ENCODE peak calls at places on chromosomes 3 and 15, in nine cellular contexts. D, T, L, N, H, P, J, B and A are unnamed samples. For H3K4me1, the result is how much of the 10 kb centered on the place peaks cover.

GRCh38 chr3:30167511-30168135 is 438.8 kb upstream of the TGFBR2 start:
- DNase-seq in D (no peak), T (no peak), L (no peak), N (no peak), H (no peak), P (no peak), J (no peak), B (no peak), A (no peak)

GRCh38 chr3:120399372-120399771 is 50.2 kb upstream of the LRRC58 start:
- DNase-seq in D (no peak), T (no peak), L (no peak), N (no peak), H (no peak), P (no peak), J (no peak), B (no peak), A (no peak)

GRCh38 chr3:101195951-101196713 is 124.2 kb downstream of the IMPG2 start:
- DNase-seq in D (no peak), T (no peak), L (no peak), N (peak), H (peak), P (no peak), J (no peak), B (peak), A (no peak)

GRCh38 chr15:71133734-71134464 is 18.6 kb downstream of the THSD4 start:
- DNase-seq in D (no peak), T (no peak), L (peak), N (no peak), H (no peak), P (peak), J (no peak), B (no peak), A (no peak)

GRCh38 chr15:90645873-90646605 is 71.1 kb upstream of the BLM start:
- DNase-seq in D (no peak), T (peak), L (no peak), N (no peak), H (no peak), P (no peak), J (peak), B (no peak), A (no peak)

GRCh38 chr3:42843730-42844713 is 31.7 kb downstream of the CYP8B1 start:
- DNase-seq in D (no peak), T (peak), L (no peak), N (peak), H (no peak), P (no peak), J (no peak), B (no peak), A (no peak)

GRCh38 chr15:78811124-78811824 is at the start of gene ADAMTS7:
- DNase-seq in D (no peak), T (peak), L (peak), N (peak), H (peak), P (peak), J (peak), B (no peak), A (no peak)

GRCh38 chr3:126472277-126473006 is 3.2 kb downstream of the ZXDC start:
- DNase-seq in D (no peak), T (peak), L (peak), N (peak), H (no peak), P (no peak), J (peak), B (no peak), A (peak)

GRCh38 chr3:143119974-143120715 is 574 bp downstream of the CHST2 start:
- DNase-seq in D (peak), T (no peak), L (no peak), N (peak), H (peak), P (peak), J (peak), B (peak), A (no peak)

GRCh38 chr3:112126501-112126900 is 6.5 kb downstream of the GCSAM start:
- DNase-seq in D (no peak), T (no peak), L (no peak), N (peak), H (peak), P (no peak), J (no peak), B (no peak), A (no peak)

GRCh38 chr3:484302-484701 is 287.7 kb downstream of the CHL1 start:
- DNase-seq in D (no peak), T (no peak), L (no peak), N (peak), H (no peak), P (no peak), J (no peak), B (no peak), A (no peak)

GRCh38 chr3:114887806-114888205 is 259.3 kb downstream of the ZBTB20 start:
- DNase-seq in D (no peak), T (no peak), L (no peak), N (no peak), H (no peak), P (no peak), J (no peak), B (no peak), A (no peak)

GRCh38 chr15:94691169-94691568 is 459.8 kb downstream of the MCTP2 start:
- DNase-seq in D (no peak), T (no peak), L (no peak), N (no peak), H (no peak), P (no peak), J (no peak), B (peak), A (no peak)

GRCh38 chr15:77014137-77015081 is 19.5 kb downstream of the PSTPIP1 start:
- DNase-seq in D (no peak), T (no peak), L (no peak), N (no peak), H (no peak), P (no peak), J (peak), B (no peak), A (no peak)

GRCh38 chr3:23760871-23761373 is 44.8 kb upstream of the UBE2E1 start:
- DNase-seq in D (no peak), T (no peak), L (no peak), N (no peak), H (peak), P (no peak), J (no peak), B (no peak), A (no peak)

GRCh38 chr15:96028620-96029019 is 301.9 kb upstream of the NR2F2 start:
- DNase-seq in D (no peak), T (no peak), L (no peak), N (no peak), H (no peak), P (no peak), J (no peak), B (no peak), A (no peak)

GRCh38 chr15:75672111-75672602 is 24.4 kb downstream of the SNX33 start:
- DNase-seq in D (no peak), T (peak), L (no peak), N (peak), H (no peak), P (no peak), J (no peak), B (no peak), A (no peak)

GRCh38 chr3:188196232-188196990 is 42.5 kb downstream of the LPP start:
- DNase-seq in D (peak), T (no peak), L (no peak), N (no peak), H (no peak), P (no peak), J (no peak), B (no peak), A (no peak)

GRCh38 chr3:198108756-198109155 is 148.7 kb downstream of the LMLN start:
- DNase-seq in D (no peak), T (no peak), L (no peak), N (no peak), H (no peak), P (no peak), J (no peak), B (no peak), A (no peak)

GRCh38 chr15:67373971-67374370 is 119.4 kb downstream of the IQCH start:
- DNase-seq in D (no peak), T (no peak), L (no peak), N (no peak), H (no peak), P (no peak), J (no peak), B (no peak), A (no peak)

GRCh38 chr3:151774910-151775309 is 39.0 kb upstream of the AADAC start:
- DNase-seq in D (no peak), T (no peak), L (no peak), N (no peak), H (no peak), P (no peak), J (no peak), B (no peak), A (no peak)
- H3K27ac ChIP-seq in D (no peak), T (no peak), L (no peak), N (no peak), H (no peak), P (no peak), J (no peak), B (no peak), A (no peak)

DNA sequence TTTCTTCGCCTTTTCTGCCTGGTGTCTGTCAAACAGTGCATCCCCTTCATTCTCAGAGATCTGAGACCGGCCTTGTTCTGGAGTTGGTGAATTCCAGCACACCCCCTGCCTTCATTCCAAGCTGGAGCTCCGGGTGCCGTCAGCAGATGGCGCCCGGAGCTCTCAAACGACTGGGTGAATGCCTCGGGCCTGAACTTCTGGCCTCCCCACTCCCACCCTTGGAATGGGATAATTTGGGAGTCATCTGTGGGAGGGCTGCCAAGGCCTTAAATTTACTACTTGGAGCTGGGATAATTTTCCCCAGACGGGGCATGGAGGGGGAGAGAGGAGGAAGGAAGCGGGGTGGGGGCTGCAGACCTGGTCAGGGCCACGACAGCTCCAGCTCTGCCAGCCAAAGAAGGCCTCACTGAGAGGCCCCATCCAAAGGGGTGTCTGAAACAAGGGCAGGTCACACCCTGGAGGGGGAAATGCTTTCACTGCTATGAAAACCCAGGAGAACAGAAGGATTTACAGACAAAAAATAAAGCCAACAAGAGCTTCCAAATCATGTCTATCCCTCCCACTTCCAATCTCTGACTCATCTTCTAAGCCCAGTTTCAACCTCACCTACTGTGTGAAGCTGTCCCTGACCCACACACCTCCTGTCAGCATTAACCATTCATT is 187.9 kb downstream of the OPA1 start:
- DNase-seq in D (peak), T (peak), L (peak), N (peak), H (peak), P (peak), J (peak), B (no peak), A (no peak)
- H3K4me1 ChIP-seq in D (under half), T (under half), L (under half), N (under half), H (under half), P (under half), J (under half), B (under half), A (under half)

DNA sequence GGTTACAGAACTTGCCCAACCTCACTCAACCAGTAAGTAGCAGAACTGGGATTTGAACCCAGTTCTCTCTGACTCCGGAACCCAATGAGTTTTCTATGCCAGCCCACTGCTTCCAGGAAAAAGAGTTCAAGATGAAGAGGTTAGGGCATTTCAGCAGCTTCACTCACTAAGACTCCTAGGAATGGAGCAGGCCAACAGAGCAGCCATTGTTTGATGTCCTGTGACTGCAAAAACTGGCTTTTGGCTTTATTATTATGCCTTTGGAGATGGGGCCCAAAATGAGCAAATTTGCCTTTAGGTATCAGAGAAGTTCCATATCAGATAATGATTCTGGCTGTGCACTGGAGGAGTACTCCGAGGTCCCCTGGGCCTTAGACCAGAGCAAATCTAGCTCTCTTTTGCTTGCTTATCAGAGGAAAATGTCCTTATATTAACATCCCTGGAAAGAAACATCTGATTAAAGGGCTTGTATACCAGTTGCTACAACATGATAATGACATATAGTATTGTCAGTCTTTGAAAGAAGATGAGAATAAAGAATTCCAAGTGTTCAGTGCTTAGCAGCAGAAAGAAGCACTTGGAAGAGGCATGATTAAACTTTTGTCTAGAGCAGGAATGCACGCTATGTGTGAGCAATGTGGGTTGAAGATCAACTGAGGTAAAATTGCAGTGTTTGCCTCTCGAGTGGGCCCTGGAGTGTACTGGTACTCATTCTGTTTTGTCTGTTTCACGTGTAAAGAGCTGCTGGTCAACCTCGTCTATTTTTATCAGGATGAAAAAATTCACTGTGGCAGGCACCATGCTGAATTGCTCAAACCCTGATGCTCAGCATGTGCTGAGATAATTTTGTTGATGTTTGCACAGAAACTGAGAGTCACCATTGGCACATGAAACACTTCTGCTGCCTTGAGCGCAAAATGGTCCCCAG is 21.8 kb upstream of the KLHL24 start:
- DNase-seq in D (no peak), T (no peak), L (no peak), N (peak), H (no peak), P (no peak), J (no peak), B (no peak), A (no peak)
- H3K27ac ChIP-seq in D (no peak), T (no peak), L (no peak), N (no peak), H (no peak), P (peak), J (no peak), B (no peak), A (no peak)

GRCh38 chr15:63051701-63052066 is 9.1 kb downstream of the TPM1 start:
- DNase-seq in D (no peak), T (no peak), L (no peak), N (no peak), H (no peak), P (no peak), J (no peak), B (no peak), A (no peak)
- H3K4me1 ChIP-seq in D (half or more), T (half or more), L (half or more), N (half or more), H (under half), P (half or more), J (half or more), B (half or more), A (half or more)

DNA sequence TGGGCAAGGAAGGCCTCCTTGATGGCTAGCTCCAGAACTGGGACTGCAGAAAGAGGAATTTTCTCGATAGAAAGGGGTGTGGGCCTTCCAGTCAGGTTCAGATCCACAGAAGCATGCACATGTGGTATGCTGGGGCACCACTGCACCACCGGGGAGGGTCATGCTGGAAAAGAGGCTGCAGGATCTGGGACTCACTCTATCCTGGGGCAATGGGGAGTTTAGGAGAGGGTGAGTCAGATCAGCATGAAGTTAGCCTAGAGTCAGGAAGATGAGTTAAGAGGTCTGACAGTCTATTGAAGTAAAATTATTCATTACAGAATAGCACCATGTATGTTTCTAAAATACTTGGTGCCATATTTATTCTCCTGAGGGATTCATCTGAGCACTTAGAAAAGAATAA is 130.2 kb upstream of the TOPAZ1 start:
- DNase-seq in D (no peak), T (no peak), L (no peak), N (no peak), H (no peak), P (no peak), J (no peak), B (no peak), A (no peak)
- H3K27ac ChIP-seq in D (no peak), T (no peak), L (no peak), N (no peak), H (no peak), P (no peak), J (no peak), B (no peak), A (no peak)

GRCh38 chr15:70096975-70097336 is 761 bp downstream of the TLE3 start:
- DNase-seq in D (no peak), T (no peak), L (no peak), N (no peak), H (peak), P (no peak), J (no peak), B (no peak), A (no peak)
- H3K4me1 ChIP-seq in D (half or more), T (half or more), L (under half), N (under half), H (under half), P (half or more), J (half or more), B (half or more), A (under half)

GRCh38 chr3:13265507-13265906 is 154.6 kb downstream of the NUP210 start:
- DNase-seq in D (no peak), T (no peak), L (no peak), N (no peak), H (no peak), P (no peak), J (no peak), B (no peak), A (no peak)

GRCh38 chr3:13266005-13266404 is 154.1 kb downstream of the NUP210 start:
- DNase-seq in D (no peak), T (no peak), L (no peak), N (no peak), H (no peak), P (no peak), J (no peak), B (no peak), A (no peak)

GRCh38 chr3:13263770-13264467 is 156.2 kb downstream of the NUP210 start:
- DNase-seq in D (no peak), T (no peak), L (peak), N (no peak), H (peak), P (peak), J (no peak), B (no peak), A (no peak)

GRCh38 chr3:13265016-13265415 is 155.1 kb downstream of the NUP210 start:
- DNase-seq in D (no peak), T (no peak), L (no peak), N (no peak), H (no peak), P (no peak), J (no peak), B (no peak), A (no peak)

DNA sequence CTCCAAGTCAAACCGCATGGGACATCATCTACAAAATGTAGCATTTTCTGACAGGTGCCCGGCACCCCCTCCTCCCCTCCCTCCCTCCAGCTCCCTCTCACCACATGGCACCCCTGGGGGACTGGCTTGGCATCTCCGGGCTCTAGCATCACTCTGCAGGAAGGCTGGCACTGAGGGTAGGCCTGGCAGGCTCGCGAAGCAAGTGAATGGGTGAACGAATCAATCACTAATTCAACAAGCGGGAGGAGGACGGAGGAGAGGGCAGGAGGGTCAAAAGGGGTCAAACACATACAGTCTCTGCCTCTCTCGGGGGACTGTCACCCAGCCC is 155.7 kb downstream of the NUP210 start:
- DNase-seq in D (no peak), T (no peak), L (no peak), N (no peak), H (no peak), P (no peak), J (no peak), B (no peak), A (no peak)
- H3K27ac ChIP-seq in D (no peak), T (no peak), L (peak), N (peak), H (no peak), P (no peak), J (no peak), B (no peak), A (peak)

GRCh38 chr3:155211266-155211665 is 82.2 kb downstream of the STRIT1 start:
- DNase-seq in D (no peak), T (no peak), L (no peak), N (no peak), H (no peak), P (no peak), J (no peak), B (no peak), A (no peak)
- H3K4me1 ChIP-seq in D (under half), T (under half), L (under half), N (under half), H (under half), P (under half), J (under half), B (under half), A (under half)

GRCh38 chr3:72273615-72274014 is 488.7 kb upstream of the PROK2 start:
- DNase-seq in D (no peak), T (no peak), L (no peak), N (peak), H (peak), P (no peak), J (no peak), B (no peak), A (no peak)
- H3K27ac ChIP-seq in D (no peak), T (no peak), L (no peak), N (no peak), H (no peak), P (no peak), J (peak), B (no peak), A (no peak)